ENCODE peak calls at places on chromosomes 13 and 19, in six cellular contexts. M, A, G, X, J and Y are unnamed samples.
A peak's percentile ranks its signal among the peaks of the same experiment; 100 is the strongest.

GRCh38 chr13:59700281-59700680 is 463.4 kb downstream of the DIAPH3 start:
- DNase-seq in M (no peak), A (no peak), G (no peak), X (no peak), J (no peak), Y (no peak)

GRCh38 chr13:44936246-44936645 is 53.0 kb downstream of the NUFIP1 start:
- DNase-seq in M (no peak), A (no peak), G (no peak), X (no peak), J (no peak), Y (no peak)

GRCh38 chr19:32744555-32745325 is 25.2 kb downstream of the TDRD12 start:
- DNase-seq in M (no peak), A (no peak), G (no peak), X (no peak), J (no peak), Y (no peak)

GRCh38 chr13:110294146-110294545 is 12.8 kb downstream of the COL4A1 start:
- DNase-seq in M (no peak), A (no peak), G (no peak), X (no peak), J (no peak), Y (no peak)

GRCh38 chr19:40365613-40366401 is 17.3 kb downstream of the PLD3 start:
- DNase-seq in M (peak; percentile 94), A (peak; percentile 70), G (no peak), X (peak; percentile 87), J (no peak), Y (peak; percentile 69)

GRCh38 chr13:44364601-44365000 is 9.0 kb upstream of the SERP2 start:
- DNase-seq in M (no peak), A (peak; percentile 57), G (no peak), X (no peak), J (no peak), Y (no peak)

GRCh38 chr19:6030214-6030507 is 52.2 kb upstream of the RANBP3 start:
- DNase-seq in M (no peak), A (no peak), G (no peak), X (no peak), J (no peak), Y (no peak)

GRCh38 chr19:4367781-4368127 is 24.4 kb downstream of the MPND start:
- DNase-seq in M (no peak), A (no peak), G (no peak), X (no peak), J (no peak), Y (no peak)

GRCh38 chr13:73220966-73221720 is 162.3 kb downstream of the KLF5 start:
- DNase-seq in M (no peak), A (peak; percentile 25), G (no peak), X (peak; percentile 12), J (no peak), Y (peak; percentile 79)

GRCh38 chr19:42277821-42278809 is 9.1 kb downstream of the CIC start:
- DNase-seq in M (no peak), A (no peak), G (no peak), X (no peak), J (no peak), Y (no peak)

GRCh38 chr13:22137361-22138050 is 466.6 kb downstream of the FGF9 start:
- DNase-seq in M (no peak), A (no peak), G (no peak), X (no peak), J (no peak), Y (no peak)

GRCh38 chr13:79525458-79525857 is 44.5 kb downstream of the NDFIP2 start:
- DNase-seq in M (no peak), A (no peak), G (no peak), X (no peak), J (no peak), Y (peak; percentile 66)

GRCh38 chr19:45581576-45581975 is 3.0 kb downstream of the OPA3 start:
- DNase-seq in M (no peak), A (peak; percentile 66), G (no peak), X (no peak), J (no peak), Y (no peak)

GRCh38 chr19:29574518-29574917 is 31.6 kb upstream of the POP4 start:
- DNase-seq in M (no peak), A (no peak), G (no peak), X (no peak), J (no peak), Y (no peak)

GRCh38 chr13:79995334-79995733 is 345.6 kb downstream of the SPRY2 start:
- DNase-seq in M (no peak), A (no peak), G (no peak), X (no peak), J (no peak), Y (no peak)

GRCh38 chr19:54573330-54573872 is at the start of gene LILRA2:
- DNase-seq in M (no peak), A (no peak), G (no peak), X (no peak), J (no peak), Y (peak; percentile 44)